ENCODE peak calls at places on chromosome 14, in four cellular contexts. One of them, this sample, is unnamed.
A peak's percentile ranks its signal among the peaks of the same experiment; 100 is the strongest.

GRCh38 chr14:71206766-71207371 is 299.6 kb downstream of the PCNX1 start:
- DNase-seq in NCI-H748 treated with DMSO at 0.1 percent for 48 hours: no peak
- DNase-seq in memory B cell: no peak
- DNase-seq in NCI-H526 treated with DMSO at 0.1 percent for 48 hours: no peak
- DNase-seq in this sample: peak; percentile 82

GRCh38 chr14:28243600-28243999 is 523.0 kb upstream of the FOXG1 start:
- DNase-seq in memory B cell: no peak
- DNase-seq in NCI-H526 treated with DMSO at 0.1 percent for 48 hours: no peak
- DNase-seq in NCI-H748 treated with DMSO at 0.1 percent for 48 hours: no peak
- DNase-seq in this sample: peak; percentile 40

GRCh38 chr14:68327231-68327630 is 465.6 kb downstream of the ZFP36L1 start:
- DNase-seq in memory B cell: no peak
- DNase-seq in NCI-H748 treated with DMSO at 0.1 percent for 48 hours: no peak
- DNase-seq in NCI-H526 treated with DMSO at 0.1 percent for 48 hours: no peak
- DNase-seq in this sample: no peak

GRCh38 chr14:43244142-43244625 is 1262.9 kb downstream of the FSCB start:
- DNase-seq in memory B cell: no peak
- DNase-seq in NCI-H748 treated with DMSO at 0.1 percent for 48 hours: no peak
- DNase-seq in NCI-H526 treated with DMSO at 0.1 percent for 48 hours: no peak
- DNase-seq in this sample: no peak

GRCh38 chr14:68970096-68970612 is 8.9 kb downstream of the ACTN1 start:
- DNase-seq in NCI-H526 treated with DMSO at 0.1 percent for 48 hours: no peak
- DNase-seq in NCI-H748 treated with DMSO at 0.1 percent for 48 hours: no peak
- DNase-seq in memory B cell: no peak
- DNase-seq in this sample: no peak

GRCh38 chr14:75277796-75278421 is 719 bp upstream of the FOS start:
- DNase-seq in NCI-H748 treated with DMSO at 0.1 percent for 48 hours: no peak
- DNase-seq in memory B cell: no peak
- DNase-seq in NCI-H526 treated with DMSO at 0.1 percent for 48 hours: peak; percentile 47
- DNase-seq in this sample: no peak

GRCh38 chr14:35196571-35196970 is 74.2 kb downstream of the PRORP start:
- DNase-seq in NCI-H748 treated with DMSO at 0.1 percent for 48 hours: no peak
- DNase-seq in memory B cell: no peak
- DNase-seq in NCI-H526 treated with DMSO at 0.1 percent for 48 hours: no peak
- DNase-seq in this sample: no peak

GRCh38 chr14:87018294-87018693 is 974.7 kb downstream of the GALC start:
- DNase-seq in NCI-H748 treated with DMSO at 0.1 percent for 48 hours: no peak
- DNase-seq in memory B cell: no peak
- DNase-seq in NCI-H526 treated with DMSO at 0.1 percent for 48 hours: no peak
- DNase-seq in this sample: no peak

GRCh38 chr14:68843471-68844209 is 50.8 kb upstream of the ZFP36L1 start:
- DNase-seq in memory B cell: peak; percentile 71
- DNase-seq in NCI-H526 treated with DMSO at 0.1 percent for 48 hours: peak; percentile 31
- DNase-seq in NCI-H748 treated with DMSO at 0.1 percent for 48 hours: peak; percentile 51
- DNase-seq in this sample: peak; percentile 86

GRCh38 chr14:98138666-98139065 is 1133.3 kb downstream of the BCL11B start:
- DNase-seq in NCI-H748 treated with DMSO at 0.1 percent for 48 hours: peak; percentile 42
- DNase-seq in NCI-H526 treated with DMSO at 0.1 percent for 48 hours: peak; percentile 66
- DNase-seq in memory B cell: no peak
- DNase-seq in this sample: no peak

GRCh38 chr14:101715209-101716076 is 46.1 kb upstream of the PPP2R5C start:
- DNase-seq in NCI-H748 treated with DMSO at 0.1 percent for 48 hours: no peak
- DNase-seq in NCI-H526 treated with DMSO at 0.1 percent for 48 hours: no peak
- DNase-seq in memory B cell: no peak
- DNase-seq in this sample: no peak

GRCh38 chr14:65251213-65251612 is 148.9 kb upstream of the MAX start:
- DNase-seq in memory B cell: no peak
- DNase-seq in NCI-H526 treated with DMSO at 0.1 percent for 48 hours: no peak
- DNase-seq in NCI-H748 treated with DMSO at 0.1 percent for 48 hours: no peak
- DNase-seq in this sample: peak; percentile 89

GRCh38 chr14:68016243-68016914 is 196.8 kb downstream of the RAD51B start:
- DNase-seq in NCI-H526 treated with DMSO at 0.1 percent for 48 hours: no peak
- DNase-seq in NCI-H748 treated with DMSO at 0.1 percent for 48 hours: no peak
- DNase-seq in memory B cell: no peak
- DNase-seq in this sample: peak; percentile 59

GRCh38 chr14:70995671-70996070 is 88.4 kb downstream of the PCNX1 start:
- DNase-seq in memory B cell: no peak
- DNase-seq in NCI-H748 treated with DMSO at 0.1 percent for 48 hours: no peak
- DNase-seq in NCI-H526 treated with DMSO at 0.1 percent for 48 hours: no peak
- DNase-seq in this sample: no peak

GRCh38 chr14:65336191-65336591 is 76.3 kb upstream of the FUT8 start:
- DNase-seq in NCI-H748 treated with DMSO at 0.1 percent for 48 hours: no peak
- DNase-seq in memory B cell: no peak
- DNase-seq in NCI-H526 treated with DMSO at 0.1 percent for 48 hours: no peak
- DNase-seq in this sample: peak; percentile 78

GRCh38 chr14:23106747-23107045 is 1.9 kb upstream of the CIROP start:
- DNase-seq in memory B cell: no peak
- DNase-seq in NCI-H748 treated with DMSO at 0.1 percent for 48 hours: no peak
- DNase-seq in NCI-H526 treated with DMSO at 0.1 percent for 48 hours: no peak
- DNase-seq in this sample: no peak

GRCh38 chr14:39491134-39491541 is 58.9 kb upstream of the FBXO33 start:
- DNase-seq in NCI-H526 treated with DMSO at 0.1 percent for 48 hours: peak; percentile 25
- DNase-seq in NCI-H748 treated with DMSO at 0.1 percent for 48 hours: peak; percentile 39
- DNase-seq in memory B cell: peak; percentile 21
- DNase-seq in this sample: peak; percentile 72

GRCh38 chr14:76133103-76133502 is 18.6 kb upstream of the GPATCH2L start:
- DNase-seq in memory B cell: no peak
- DNase-seq in NCI-H526 treated with DMSO at 0.1 percent for 48 hours: no peak
- DNase-seq in NCI-H748 treated with DMSO at 0.1 percent for 48 hours: no peak
- DNase-seq in this sample: peak; percentile 46

GRCh38 chr14:32720927-32721326 is 217.8 kb upstream of the NPAS3 start:
- DNase-seq in memory B cell: no peak
- DNase-seq in NCI-H526 treated with DMSO at 0.1 percent for 48 hours: no peak
- DNase-seq in NCI-H748 treated with DMSO at 0.1 percent for 48 hours: no peak
- DNase-seq in this sample: peak; percentile 24

GRCh38 chr14:102050625-102051024 is 36.2 kb downstream of the HSP90AA1 start:
- DNase-seq in NCI-H526 treated with DMSO at 0.1 percent for 48 hours: no peak
- DNase-seq in memory B cell: no peak
- DNase-seq in NCI-H748 treated with DMSO at 0.1 percent for 48 hours: no peak
- DNase-seq in this sample: peak; percentile 61

GRCh38 chr14:98893675-98894074 is 378.3 kb downstream of the BCL11B start:
- DNase-seq in NCI-H748 treated with DMSO at 0.1 percent for 48 hours: no peak
- DNase-seq in NCI-H526 treated with DMSO at 0.1 percent for 48 hours: no peak
- DNase-seq in memory B cell: no peak
- DNase-seq in this sample: no peak

GRCh38 chr14:98136019-98136418 is 1136.0 kb downstream of the BCL11B start:
- DNase-seq in NCI-H748 treated with DMSO at 0.1 percent for 48 hours: no peak
- DNase-seq in NCI-H526 treated with DMSO at 0.1 percent for 48 hours: no peak
- DNase-seq in memory B cell: no peak
- DNase-seq in this sample: no peak

GRCh38 chr14:64723691-64724577 is 19.7 kb downstream of the PLEKHG3 start:
- DNase-seq in memory B cell: no peak
- DNase-seq in NCI-H526 treated with DMSO at 0.1 percent for 48 hours: no peak
- DNase-seq in NCI-H748 treated with DMSO at 0.1 percent for 48 hours: no peak
- DNase-seq in this sample: no peak

GRCh38 chr14:91493169-91493568 is 16.9 kb downstream of the PPP4R3A start:
- DNase-seq in NCI-H526 treated with DMSO at 0.1 percent for 48 hours: no peak
- DNase-seq in NCI-H748 treated with DMSO at 0.1 percent for 48 hours: no peak
- DNase-seq in memory B cell: no peak
- DNase-seq in this sample: peak; percentile 68

GRCh38 chr14:32620724-32621123 is 291.6 kb downstream of the AKAP6 start:
- DNase-seq in NCI-H526 treated with DMSO at 0.1 percent for 48 hours: no peak
- DNase-seq in NCI-H748 treated with DMSO at 0.1 percent for 48 hours: no peak
- DNase-seq in memory B cell: no peak
- DNase-seq in this sample: no peak

GRCh38 chr14:93946506-93947170 is 19.5 kb downstream of the FAM181A start:
- DNase-seq in NCI-H526 treated with DMSO at 0.1 percent for 48 hours: no peak
- DNase-seq in NCI-H748 treated with DMSO at 0.1 percent for 48 hours: no peak
- DNase-seq in memory B cell: no peak
- DNase-seq in this sample: no peak

GRCh38 chr14:99209409-99209808 is 62.6 kb downstream of the BCL11B start:
- DNase-seq in NCI-H748 treated with DMSO at 0.1 percent for 48 hours: no peak
- DNase-seq in memory B cell: no peak
- DNase-seq in NCI-H526 treated with DMSO at 0.1 percent for 48 hours: no peak
- DNase-seq in this sample: no peak

GRCh38 chr14:77485901-77486678 is 12.5 kb downstream of the ISM2 start:
- DNase-seq in memory B cell: no peak
- DNase-seq in NCI-H526 treated with DMSO at 0.1 percent for 48 hours: no peak
- DNase-seq in NCI-H748 treated with DMSO at 0.1 percent for 48 hours: no peak
- DNase-seq in this sample: peak; percentile 16

GRCh38 chr14:87133073-87133815 is 859.7 kb downstream of the GALC start:
- DNase-seq in NCI-H526 treated with DMSO at 0.1 percent for 48 hours: no peak
- DNase-seq in NCI-H748 treated with DMSO at 0.1 percent for 48 hours: no peak
- DNase-seq in memory B cell: no peak
- DNase-seq in this sample: peak; percentile 34

GRCh38 chr14:31961881-31962280 is 115.2 kb upstream of the ARHGAP5 start:
- DNase-seq in NCI-H748 treated with DMSO at 0.1 percent for 48 hours: no peak
- DNase-seq in memory B cell: no peak
- DNase-seq in NCI-H526 treated with DMSO at 0.1 percent for 48 hours: no peak
- DNase-seq in this sample: no peak

GRCh38 chr14:93788557-93789365 is 476 bp upstream of the PRIMA1 start:
- DNase-seq in memory B cell: no peak
- DNase-seq in NCI-H526 treated with DMSO at 0.1 percent for 48 hours: peak; percentile 50
- DNase-seq in NCI-H748 treated with DMSO at 0.1 percent for 48 hours: peak; percentile 74
- DNase-seq in this sample: peak; percentile 31

GRCh38 chr14:81400852-81401251 is 728 bp upstream of the STON2 start:
- DNase-seq in NCI-H748 treated with DMSO at 0.1 percent for 48 hours: peak; percentile 30
- DNase-seq in memory B cell: no peak
- DNase-seq in NCI-H526 treated with DMSO at 0.1 percent for 48 hours: no peak
- DNase-seq in this sample: peak; percentile 98

GRCh38 chr14:100546051-100546443 is 41.2 kb downstream of the BEGAIN start:
- DNase-seq in memory B cell: peak; percentile 31
- DNase-seq in NCI-H526 treated with DMSO at 0.1 percent for 48 hours: no peak
- DNase-seq in NCI-H748 treated with DMSO at 0.1 percent for 48 hours: no peak
- DNase-seq in this sample: peak; percentile 52

GRCh38 chr14:23009483-23009938 is 432 bp downstream of the C14orf93 start:
- DNase-seq in NCI-H526 treated with DMSO at 0.1 percent for 48 hours: no peak
- DNase-seq in NCI-H748 treated with DMSO at 0.1 percent for 48 hours: no peak
- DNase-seq in memory B cell: no peak
- DNase-seq in this sample: no peak

GRCh38 chr14:89869606-89870005 is 84.9 kb downstream of the EFCAB11 start:
- DNase-seq in NCI-H748 treated with DMSO at 0.1 percent for 48 hours: no peak
- DNase-seq in memory B cell: no peak
- DNase-seq in NCI-H526 treated with DMSO at 0.1 percent for 48 hours: no peak
- DNase-seq in this sample: no peak

GRCh38 chr14:28820677-28821076 is 54.1 kb downstream of the FOXG1 start:
- DNase-seq in memory B cell: no peak
- DNase-seq in NCI-H526 treated with DMSO at 0.1 percent for 48 hours: no peak
- DNase-seq in NCI-H748 treated with DMSO at 0.1 percent for 48 hours: no peak
- DNase-seq in this sample: no peak

GRCh38 chr14:106039400-106039799 is 513.0 kb downstream of the TMEM121 start:
- DNase-seq in NCI-H748 treated with DMSO at 0.1 percent for 48 hours: peak; percentile 18
- DNase-seq in memory B cell: peak; percentile 28
- DNase-seq in NCI-H526 treated with DMSO at 0.1 percent for 48 hours: peak; percentile 72
- DNase-seq in this sample: no peak

GRCh38 chr14:21521526-21521925 is 4.6 kb downstream of the SALL2 start:
- DNase-seq in NCI-H526 treated with DMSO at 0.1 percent for 48 hours: no peak
- DNase-seq in memory B cell: no peak
- DNase-seq in NCI-H748 treated with DMSO at 0.1 percent for 48 hours: no peak
- DNase-seq in this sample: peak; percentile 36

GRCh38 chr14:26595922-26596721 is 1.7 kb downstream of the NOVA1 start:
- DNase-seq in NCI-H526 treated with DMSO at 0.1 percent for 48 hours: no peak
- DNase-seq in NCI-H748 treated with DMSO at 0.1 percent for 48 hours: peak; percentile 49
- DNase-seq in memory B cell: no peak
- DNase-seq in this sample: peak; percentile 18

GRCh38 chr14:63966407-63966806 is 113.6 kb downstream of the SYNE2 start:
- DNase-seq in memory B cell: no peak
- DNase-seq in NCI-H748 treated with DMSO at 0.1 percent for 48 hours: no peak
- DNase-seq in NCI-H526 treated with DMSO at 0.1 percent for 48 hours: no peak
- DNase-seq in this sample: no peak

This sample was measured in adipocyte.